ENCODE peak calls at places on chromosomes 2 and 18, in ten cellular contexts. L is RPMI8226; H is stimulated activated CD8-positive, alpha-beta memory T cell treated with anti-CD3 and anti-CD28 coated beads, Interleukin-7, amount 100 ng/mL, for 1 hour; C is myocyte; P is amniotic stem cell; Q is T-helper 1 cell; W is Calu3; I is SIG-M5; U is cardiac muscle cell; V is iPS DF 6.9. D is an unnamed sample.

GRCh38 chr2:135667045-135667444 is 74.6 kb upstream of the UBXN4 start:
- DNase-seq in L (peak), H (no peak), C (peak), P (no peak), Q (no peak), W (no peak), I (no peak), U (no peak), V (no peak), D (no peak)

GRCh38 chr2:156903335-156903734 is 354.2 kb upstream of the GALNT5 start:
- DNase-seq in L (no peak), H (no peak), C (no peak), P (no peak), Q (no peak), W (no peak), I (no peak), U (no peak), V (no peak), D (no peak)

GRCh38 chr18:60019463-60019840 is 119.7 kb downstream of the PMAIP1 start:
- DNase-seq in L (no peak), H (no peak), C (no peak), P (peak), Q (no peak), W (no peak), I (no peak), U (peak), V (no peak), D (no peak)

GRCh38 chr18:46408334-46408987 is 248.6 kb downstream of the LOXHD1 start:
- DNase-seq in L (peak), H (no peak), C (peak), P (no peak), Q (no peak), W (no peak), I (no peak), U (peak), V (no peak), D (no peak)

GRCh38 chr2:42324949-42325348 is 36.1 kb downstream of the COX7A2L start:
- DNase-seq in L (no peak), H (no peak), C (no peak), P (no peak), Q (no peak), W (no peak), I (no peak), U (no peak), V (no peak), D (no peak)

GRCh38 chr18:61989138-61989537 is 96.3 kb upstream of the RNF152 start:
- DNase-seq in L (no peak), H (no peak), C (no peak), P (no peak), Q (no peak), W (no peak), I (no peak), U (no peak), V (no peak), D (no peak)

GRCh38 chr2:134410831-134411231 is 157.0 kb downstream of the MGAT5 start:
- DNase-seq in L (no peak), H (no peak), C (no peak), P (no peak), Q (no peak), W (no peak), I (no peak), U (peak), V (no peak), D (no peak)

GRCh38 chr18:36711813-36712444 is 116.9 kb downstream of the TPGS2 start:
- DNase-seq in L (no peak), H (no peak), C (peak), P (peak), Q (no peak), W (peak), I (no peak), U (peak), V (no peak), D (no peak)

GRCh38 chr2:41414486-41415230 is 633.2 kb upstream of the PKDCC start:
- DNase-seq in L (peak), H (no peak), C (peak), P (peak), Q (no peak), W (peak), I (no peak), U (peak), V (peak), D (peak)

GRCh38 chr2:239401450-239402227 is 819 bp upstream of the HDAC4 start:
- DNase-seq in L (peak), H (peak), C (peak), P (peak), Q (peak), W (peak), I (peak), U (peak), V (peak), D (no peak)